ENCODE peak calls at places on chromosome 5, in four cellular contexts. P, D, A and V are unnamed samples.

GRCh38 chr5:111248571-111248970 is 24.4 kb downstream of the CAMK4 start:
- DNase-seq in P (no peak), D (no peak), A (no peak), V (peak)

GRCh38 chr5:178376906-178377582 is 144.4 kb upstream of the PHYKPL start:
- DNase-seq in P (no peak), D (peak), A (no peak), V (no peak)

GRCh38 chr5:68766952-68767464 is 326.8 kb upstream of the SLC30A5 start:
- DNase-seq in P (no peak), D (no peak), A (no peak), V (peak)

GRCh38 chr5:1512541-1513291 is 11.0 kb downstream of the LPCAT1 start:
- DNase-seq in P (peak), D (no peak), A (no peak), V (no peak)

GRCh38 chr5:34838785-34839714 is at the start of gene TTC23L:
- DNase-seq in P (peak), D (peak), A (peak), V (peak)

GRCh38 chr5:132376694-132377641 is 7.5 kb downstream of the SLC22A5 start:
- DNase-seq in P (no peak), D (no peak), A (no peak), V (no peak)

GRCh38 chr5:146751781-146752401 is 126.7 kb downstream of the PPP2R2B start:
- DNase-seq in P (no peak), D (peak), A (no peak), V (peak)

GRCh38 chr5:17151686-17152085 is 65.7 kb upstream of the BASP1 start:
- DNase-seq in P (no peak), D (no peak), A (no peak), V (no peak)

GRCh38 chr5:115366223-115366622 is 69.8 kb upstream of the CCDC112 start:
- DNase-seq in P (no peak), D (no peak), A (no peak), V (peak)

GRCh38 chr5:137265457-137265856 is 233.7 kb downstream of the SPOCK1 start:
- DNase-seq in P (no peak), D (no peak), A (no peak), V (no peak)

GRCh38 chr5:1666812-1667588 is 132.6 kb downstream of the MRPL36 start:
- DNase-seq in P (peak), D (no peak), A (no peak), V (peak)

GRCh38 chr5:113181853-113182490 is 205.4 kb downstream of the DCP2 start:
- DNase-seq in P (no peak), D (no peak), A (no peak), V (no peak)

GRCh38 chr5:125750538-125751186 is 672.5 kb upstream of the GRAMD2B start:
- DNase-seq in P (no peak), D (no peak), A (no peak), V (no peak)

GRCh38 chr5:14487896-14488570 is 93.6 kb upstream of the OTULINL start:
- DNase-seq in P (no peak), D (no peak), A (no peak), V (no peak)

GRCh38 chr5:52620315-52620714 is 167.4 kb upstream of the ITGA1 start:
- DNase-seq in P (no peak), D (no peak), A (no peak), V (no peak)

GRCh38 chr5:96655506-96655905 is 6.7 kb upstream of the CAST start:
- DNase-seq in P (no peak), D (no peak), A (no peak), V (no peak)

GRCh38 chr5:172910828-172911627 is 48.2 kb upstream of the RPL26L1 start:
- DNase-seq in P (no peak), D (peak), A (no peak), V (no peak)

GRCh38 chr5:173866249-173867172 is 21.6 kb upstream of the CPEB4 start:
- DNase-seq in P (no peak), D (peak), A (no peak), V (no peak)

GRCh38 chr5:17330386-17330785 is 113.0 kb downstream of the BASP1 start:
- DNase-seq in P (no peak), D (no peak), A (no peak), V (no peak)

GRCh38 chr5:1256776-1257175 is 31.6 kb downstream of the SLC6A18 start:
- DNase-seq in P (no peak), D (no peak), A (no peak), V (no peak)

GRCh38 chr5:158382473-158382872 is 523.5 kb upstream of the CLINT1 start:
- DNase-seq in P (no peak), D (peak), A (no peak), V (peak)

GRCh38 chr5:120655828-120656435 is 191.8 kb downstream of the PRR16 start:
- DNase-seq in P (no peak), D (no peak), A (no peak), V (peak)

GRCh38 chr5:142472306-142472951 is 147.6 kb upstream of the SPRY4 start:
- DNase-seq in P (no peak), D (no peak), A (no peak), V (no peak)

GRCh38 chr5:151110992-151111391 is 30.2 kb upstream of the TNIP1 start:
- DNase-seq in P (no peak), D (no peak), A (no peak), V (no peak)

GRCh38 chr5:98771389-98772109 is 1.9 kb upstream of the RGMB start:
- DNase-seq in P (no peak), D (peak), A (no peak), V (peak)

GRCh38 chr5:143134269-143134668 is 269.2 kb downstream of the NR3C1 start:
- DNase-seq in P (no peak), D (no peak), A (no peak), V (no peak)

GRCh38 chr5:124700333-124700732 is 46.1 kb downstream of the ZNF608 start:
- DNase-seq in P (no peak), D (no peak), A (no peak), V (no peak)